ENCODE peak calls at places on chromosomes 6 and 20, in eight cellular contexts. U is heart left ventricle, V is tibial nerve, N is HFFc6, Q is RWPE1, A is neural progenitor cell, D is PC-3, B is fibroblast of the aortic adventitia. I is an unnamed sample.

GRCh38 chr6:28648878-28649375 is 123.2 kb downstream of the GPX5 start:
- DNase-seq in A (no peak), U (no peak), D (peak), N (no peak), Q (peak), V (no peak), B (peak), I (no peak)

GRCh38 chr6:45445749-45446454 is 68.2 kb upstream of the SUPT3H start:
- DNase-seq in V (peak), Q (peak), D (peak), A (no peak), U (peak), B (peak), N (peak), I (peak)

GRCh38 chr20:49313271-49313670 is 35.4 kb upstream of the ZNFX1 start:
- DNase-seq in N (no peak), U (no peak), D (no peak), B (no peak), A (no peak), Q (no peak), V (no peak), I (no peak)

GRCh38 chr6:119347466-119348307 is 1.9 kb downstream of the MAN1A1 start:
- DNase-seq in A (no peak), D (peak), V (peak), B (peak), U (peak), N (no peak), Q (no peak), I (peak)

GRCh38 chr20:64254571-64255360 is 782 bp upstream of the PCMTD2 start:
- DNase-seq in D (peak), Q (no peak), B (no peak), N (no peak), V (no peak), U (no peak), A (no peak), I (peak)

GRCh38 chr6:155141002-155141401 is 122.8 kb upstream of the CLDN20 start:
- DNase-seq in D (no peak), U (no peak), N (no peak), V (no peak), A (no peak), Q (no peak), B (no peak), I (no peak)

GRCh38 chr20:17636523-17637412 is 45.3 kb downstream of the RRBP1 start:
- DNase-seq in B (peak), V (no peak), N (no peak), A (peak), D (no peak), Q (no peak), U (no peak), I (no peak)

GRCh38 chr20:49186535-49187329 is 1.4 kb downstream of the STAU1 start:
- DNase-seq in N (peak), V (peak), A (peak), B (peak), U (peak), D (peak), Q (peak), I (peak)

GRCh38 chr20:57898332-57898731 is 188.5 kb upstream of the PMEPA1 start:
- DNase-seq in B (no peak), Q (no peak), A (no peak), V (no peak), N (no peak), D (no peak), U (no peak), I (no peak)

GRCh38 chr6:21587925-21588811 is 5.4 kb upstream of the SOX4 start:
- DNase-seq in V (peak), A (peak), U (peak), N (no peak), D (peak), Q (peak), B (peak), I (peak)

GRCh38 chr20:36214684-36215256 is 21.5 kb upstream of the AAR2 start:
- DNase-seq in B (peak), D (peak), A (peak), N (peak), U (no peak), Q (peak), V (no peak), I (no peak)

GRCh38 chr20:45779011-45779915 is 12.4 kb downstream of the WFDC3 start:
- DNase-seq in Q (peak), D (peak), N (peak), U (peak), V (peak), B (peak), A (no peak), I (peak)

GRCh38 chr6:51844391-51844735 is 243.1 kb downstream of the PKHD1 start:
- DNase-seq in U (no peak), B (no peak), D (peak), Q (no peak), A (peak), N (no peak), V (no peak), I (no peak)

GRCh38 chr6:103167345-103167744 is 1692.4 kb downstream of the HACE1 start:
- DNase-seq in D (no peak), A (no peak), B (no peak), V (no peak), Q (no peak), N (no peak), U (no peak), I (no peak)

GRCh38 chr6:19472168-19472567 is 365.0 kb upstream of the ID4 start:
- DNase-seq in D (peak), Q (peak), V (no peak), B (peak), U (no peak), N (peak), A (no peak), I (no peak)
- TF ChIP-seq CTCF in D (no peak), Q (no peak), V (no peak), B (no peak), U (no peak), N (no peak), A (no peak), I (no peak)

GRCh38 chr6:122330315-122330714 is 69.1 kb upstream of the HSF2 start:
- DNase-seq in U (no peak), D (no peak), V (no peak), Q (no peak), B (no peak), N (no peak), A (no peak), I (no peak)
- TF ChIP-seq CTCF in U (no peak), D (no peak), V (no peak), Q (no peak), B (no peak), N (no peak), A (no peak), I (no peak)

GRCh38 chr6:112178846-112179245 is 75.5 kb downstream of the LAMA4 start:
- DNase-seq in A (no peak), Q (no peak), B (no peak), D (no peak), V (no peak), U (no peak), N (no peak), I (no peak)
- TF ChIP-seq CTCF in A (no peak), Q (no peak), B (no peak), D (no peak), V (no peak), U (no peak), N (no peak), I (no peak)

DNA sequence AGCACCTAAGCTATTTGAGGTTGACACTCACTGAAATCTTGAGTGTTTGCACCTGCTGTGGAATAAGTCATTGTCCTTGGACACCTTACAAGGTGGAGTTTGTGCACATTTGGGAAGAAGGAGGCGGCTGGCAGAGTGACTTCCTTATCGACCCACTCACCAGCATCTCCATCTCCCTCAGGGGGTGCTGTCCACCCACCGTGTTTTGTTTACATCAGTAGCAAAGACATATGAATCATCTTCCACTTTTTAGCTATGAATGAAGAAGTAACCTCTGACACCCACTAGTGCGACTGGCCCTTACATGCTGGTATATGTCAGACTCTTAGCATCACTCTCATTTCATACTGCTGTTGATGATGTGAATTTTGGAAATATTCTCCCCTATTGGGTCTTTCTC is 119.5 kb upstream of the SGK1 start:
- DNase-seq in D (peak), U (no peak), N (peak), Q (no peak), A (no peak), B (peak), V (no peak), I (no peak)
- TF ChIP-seq CTCF in D (peak), U (no peak), N (peak), Q (no peak), A (no peak), B (peak), V (no peak), I (no peak)

I was measured in tibial artery.